ENCODE peak calls at places on chromosomes 13 and 19, in eight cellular contexts. T, B, A, H, O, R, Z and S are unnamed samples.
A peak's percentile ranks its signal among the peaks of the same experiment; 100 is the strongest.

GRCh38 chr19:56111601-56112312 is 9.3 kb downstream of the ZNF787 start:
- DNase-seq in R (peak; percentile 22), Z (no peak), A (no peak), B (peak; percentile 72), H (no peak), O (no peak), T (peak; percentile 73), S (peak; percentile 70)

GRCh38 chr13:74246398-74246975 is 112.3 kb upstream of the KLF12 start:
- DNase-seq in O (peak; percentile 58), T (peak; percentile 43), H (peak; percentile 63), B (no peak), A (no peak), Z (no peak), R (no peak), S (no peak)

GRCh38 chr19:18000981-18001836 is 6.8 kb upstream of the ARRDC2 start:
- DNase-seq in Z (no peak), T (peak; percentile 94), R (peak; percentile 80), O (peak; percentile 89), B (peak; percentile 94), H (peak; percentile 90), A (peak; percentile 56), S (peak; percentile 91)

GRCh38 chr13:109182777-109183465 is 553.5 kb downstream of the MYO16 start:
- DNase-seq in H (peak; percentile 20), Z (no peak), A (no peak), B (no peak), R (no peak), O (no peak), T (no peak), S (no peak)

GRCh38 chr13:93345642-93346220 is 119.1 kb downstream of the GPC6 start:
- DNase-seq in B (no peak), A (no peak), Z (no peak), O (no peak), H (peak; percentile 7), T (no peak), R (no peak), S (no peak)

GRCh38 chr19:19588546-19588945 is 29.9 kb downstream of the PBX4 start:
- DNase-seq in H (peak; percentile 10), B (no peak), Z (no peak), O (no peak), A (no peak), R (no peak), T (no peak), S (no peak)

GRCh38 chr19:53865918-53866696 is 1.6 kb upstream of the MYADM start:
- DNase-seq in B (peak; percentile 71), A (peak; percentile 73), Z (peak; percentile 46), O (peak; percentile 80), R (peak; percentile 27), H (peak; percentile 72), T (peak; percentile 90), S (peak; percentile 75)

GRCh38 chr19:2964874-2965273 is 12.5 kb upstream of the TLE6 start:
- DNase-seq in O (no peak), Z (no peak), B (no peak), T (no peak), A (no peak), R (no peak), H (no peak), S (no peak)

GRCh38 chr13:28185256-28185655 is 46.9 kb downstream of the PAN3 start:
- DNase-seq in A (no peak), O (peak; percentile 27), Z (no peak), T (no peak), H (peak; percentile 16), B (no peak), R (no peak), S (no peak)

DNA sequence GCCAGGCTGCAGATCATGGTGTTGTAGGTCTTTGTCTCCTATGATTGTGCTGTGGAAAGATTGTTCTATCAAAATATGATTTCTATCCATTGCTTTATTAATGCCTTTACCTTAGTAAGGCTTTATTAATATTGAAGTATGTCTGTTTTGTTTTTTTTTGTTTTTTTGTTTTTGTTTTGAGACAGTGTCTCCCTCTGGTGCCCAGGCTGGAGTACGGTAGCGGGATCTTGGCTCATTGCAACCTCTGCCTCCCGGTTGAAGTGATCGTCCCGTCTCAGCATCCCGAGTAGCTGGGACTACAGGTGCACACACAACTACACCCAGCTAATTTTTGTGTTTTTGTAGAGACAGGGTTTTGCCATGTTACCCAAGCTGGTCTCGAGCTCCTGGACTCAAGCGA is 7.7 kb downstream of the IRGC start:
- DNase-seq in Z (no peak), O (no peak), H (no peak), A (no peak), R (no peak), B (no peak), T (no peak), S (no peak)
- TF ChIP-seq CTCF in Z (peak; percentile 39), O (peak; percentile 52), H (peak; percentile 42), A (no peak), R (no peak), B (no peak), T (no peak), S (peak; percentile 15)

GRCh38 chr13:100646871-100647270 is 27.7 kb downstream of the TMTC4 start:
- DNase-seq in Z (no peak), R (no peak), H (no peak), A (no peak), B (no peak), O (no peak), T (no peak), S (no peak)

GRCh38 chr13:100645382-100645781 is 29.2 kb downstream of the TMTC4 start:
- DNase-seq in H (no peak), R (no peak), B (no peak), O (no peak), A (no peak), Z (no peak), T (no peak), S (no peak)

GRCh38 chr13:100644328-100644727 is 30.3 kb downstream of the TMTC4 start:
- DNase-seq in Z (no peak), O (no peak), R (no peak), B (no peak), A (no peak), H (no peak), T (no peak), S (no peak)

GRCh38 chr13:100648354-100648753 is 26.2 kb downstream of the TMTC4 start:
- DNase-seq in T (no peak), A (no peak), H (no peak), O (no peak), Z (no peak), R (no peak), B (no peak), S (no peak)

DNA sequence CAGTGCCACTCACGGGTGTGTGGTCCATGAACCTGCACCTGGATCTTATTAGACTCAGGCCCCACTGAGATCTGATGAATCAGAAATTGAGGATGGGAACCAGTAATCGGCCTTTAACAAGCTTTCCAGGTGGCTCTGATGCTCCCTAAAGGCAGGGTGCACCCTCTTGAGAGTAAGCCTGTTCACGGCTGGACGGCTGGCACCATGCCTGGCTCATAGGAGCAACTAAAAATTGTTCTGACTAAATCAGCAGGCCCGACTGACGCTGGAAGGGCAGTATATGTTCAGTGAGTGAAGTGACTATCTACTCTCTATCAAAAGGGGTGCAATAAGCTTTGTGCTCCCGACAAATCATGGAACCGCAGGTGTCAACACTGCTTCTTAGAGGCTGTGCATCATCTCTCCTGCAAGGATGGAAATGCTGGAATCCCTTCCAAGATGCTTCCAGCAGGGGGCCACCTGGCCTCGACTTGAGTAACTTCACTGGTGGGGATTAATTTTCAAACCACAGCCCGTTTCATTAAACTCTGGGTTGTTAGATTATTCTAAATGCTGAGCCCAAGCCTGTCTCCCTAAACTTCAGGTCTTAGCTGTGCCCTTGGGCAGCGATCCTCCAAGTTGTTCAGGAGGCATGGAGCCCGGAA is 28.4 kb downstream of the TMTC4 start:
- DNase-seq in Z (peak; percentile 17), T (no peak), R (no peak), A (peak; percentile 51), O (peak; percentile 54), B (peak; percentile 36), H (peak; percentile 44), S (no peak)
- TF ChIP-seq CTCF in Z (peak; percentile 64), T (no peak), R (peak; percentile 7), A (peak; percentile 30), O (peak; percentile 63), B (no peak), H (peak; percentile 61), S (no peak)

GRCh38 chr19:31894451-31894850 is 451.0 kb upstream of the ZNF507 start:
- DNase-seq in R (no peak), A (no peak), Z (no peak), H (no peak), T (no peak), O (no peak), B (no peak), S (no peak)
- TF ChIP-seq CTCF in R (no peak), A (no peak), Z (no peak), H (no peak), T (no peak), O (no peak), B (no peak), S (no peak)

DNA sequence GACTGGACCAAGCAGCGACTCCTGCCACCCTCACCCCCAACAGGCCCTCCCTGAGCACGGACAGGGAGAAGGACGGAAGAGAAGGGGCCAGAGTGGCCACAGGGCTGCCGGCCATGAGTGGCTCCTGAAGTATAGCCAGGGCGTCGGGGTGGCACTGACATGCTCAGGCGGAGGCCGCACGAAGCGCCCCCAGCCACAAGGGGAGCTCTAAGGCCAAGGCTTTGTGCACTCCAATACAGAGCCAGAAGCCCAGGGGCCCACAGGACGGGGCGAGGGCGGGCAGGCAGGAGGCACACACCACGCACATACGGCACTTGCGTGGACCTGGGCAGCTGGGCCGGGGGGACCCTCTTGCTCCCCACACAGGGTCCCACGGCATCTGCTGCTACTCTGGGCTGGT is 52.0 kb downstream of the KLF2 start:
- DNase-seq in Z (peak; percentile 27), O (no peak), H (no peak), B (no peak), A (peak; percentile 67), R (no peak), T (no peak), S (no peak)
- TF ChIP-seq CTCF in Z (peak; percentile 51), O (peak; percentile 41), H (peak; percentile 46), B (peak; percentile 17), A (peak; percentile 42), R (peak; percentile 28), T (no peak), S (peak; percentile 30)

GRCh38 chr19:11019824-11020223 is 59.0 kb downstream of the SMARCA4 start:
- DNase-seq in T (peak; percentile 69), A (no peak), B (no peak), R (no peak), H (no peak), Z (no peak), O (peak; percentile 6), S (no peak)

GRCh38 chr19:11018179-11018578 is 57.3 kb downstream of the SMARCA4 start:
- DNase-seq in Z (no peak), B (no peak), H (no peak), O (no peak), T (no peak), R (no peak), A (no peak), S (no peak)

GRCh38 chr19:11019262-11019661 is 58.4 kb downstream of the SMARCA4 start:
- DNase-seq in A (no peak), R (no peak), H (no peak), T (no peak), O (no peak), Z (no peak), B (no peak), S (no peak)

GRCh38 chr19:11017275-11018035 is 56.6 kb downstream of the SMARCA4 start:
- DNase-seq in A (no peak), B (no peak), O (no peak), H (no peak), R (no peak), T (no peak), Z (no peak), S (no peak)

DNA sequence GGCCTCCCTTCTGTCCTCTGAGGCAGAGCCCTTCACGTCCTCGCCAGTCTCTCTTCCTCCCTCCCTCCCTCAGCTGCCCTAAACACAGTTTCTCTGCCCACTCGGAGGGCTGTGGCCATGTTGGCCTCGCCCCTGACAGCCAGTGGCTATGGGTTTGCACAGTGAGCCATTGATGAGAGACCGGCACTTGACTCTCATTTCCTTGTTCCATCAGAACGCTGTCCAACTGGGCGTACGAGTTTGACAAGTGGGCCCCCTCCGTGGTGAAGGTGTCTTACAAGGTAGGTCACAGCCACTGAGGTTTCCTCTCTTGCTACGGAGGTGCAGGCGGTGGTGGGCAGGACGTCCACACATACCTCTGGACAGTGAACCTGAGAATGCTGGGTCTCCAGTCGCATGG is 57.9 kb downstream of the SMARCA4 start:
- DNase-seq in B (no peak), T (no peak), A (no peak), H (no peak), O (no peak), Z (no peak), R (no peak), S (no peak)
- TF ChIP-seq CTCF in B (no peak), T (no peak), A (no peak), H (no peak), O (no peak), Z (no peak), R (no peak), S (no peak)